ENCODE peak calls at places on chromosome 7, in nine cellular contexts. Y is left lung; M is lung; S is fibroblast of lung; E is CD8-positive, alpha-beta T cell; X is hepatocyte; P is heart right ventricle; R is left ventricle myocardium inferior; V is tibial artery. U is an unnamed sample. For H3K4me1 and H3K27me3, the result is how much of the 10 kb centered on the place peaks cover.

GRCh38 chr7:12584940-12585339 is 14.4 kb downstream of the SCIN start:
- DNase-seq in V (peak), Y (peak), E (no peak), S (no peak), X (no peak), M (no peak), P (no peak), R (no peak), U (no peak)

GRCh38 chr7:66681491-66682349 is 53.0 kb downstream of the KCTD7 start:
- DNase-seq in V (peak), S (peak), E (peak), M (peak), R (peak), Y (peak), X (peak), P (peak), U (peak)

GRCh38 chr7:116786791-116787443 is 75.5 kb upstream of the CAPZA2 start:
- DNase-seq in V (no peak), Y (no peak), R (no peak), S (peak), E (no peak), M (no peak), P (no peak), X (no peak), U (no peak)

GRCh38 chr7:33982425-33982786 is 77.1 kb downstream of the BMPER start:
- DNase-seq in E (no peak), P (no peak), V (no peak), S (peak), X (no peak), R (no peak), Y (no peak), M (no peak), U (no peak)

GRCh38 chr7:5270788-5271187 is 12.0 kb upstream of the SLC29A4 start:
- DNase-seq in Y (no peak), V (no peak), E (no peak), X (no peak), M (no peak), R (no peak), P (no peak), S (no peak), U (peak)

GRCh38 chr7:70193514-70193913 is 595.2 kb downstream of the AUTS2 start:
- DNase-seq in V (no peak), Y (no peak), R (no peak), S (peak), P (no peak), E (no peak), M (no peak), X (peak), U (peak)

GRCh38 chr7:33940503-33940902 is 35.2 kb downstream of the BMPER start:
- DNase-seq in P (no peak), E (no peak), M (no peak), S (peak), V (no peak), R (no peak), X (no peak), Y (no peak), U (no peak)

GRCh38 chr7:34163956-34164355 is 258.6 kb downstream of the BMPER start:
- DNase-seq in E (no peak), X (no peak), R (no peak), Y (no peak), V (no peak), S (no peak), M (no peak), P (no peak), U (no peak)

GRCh38 chr7:121181357-121181756 is 147.4 kb upstream of the WNT16 start:
- DNase-seq in S (no peak), E (no peak), P (no peak), R (no peak), M (no peak), X (no peak), V (no peak), Y (no peak), U (no peak)

GRCh38 chr7:29607259-29607658 is 43.6 kb downstream of the PRR15 start:
- DNase-seq in Y (no peak), X (no peak), R (no peak), M (no peak), P (no peak), V (no peak), S (no peak), E (no peak), U (no peak)

GRCh38 chr7:2529161-2530075 is 9.8 kb downstream of the LFNG start:
- DNase-seq in R (peak), M (peak), E (peak), X (no peak), S (peak), V (peak), Y (peak), P (peak), U (no peak)

GRCh38 chr7:2738110-2738509 is 50.1 kb downstream of the AMZ1 start:
- DNase-seq in E (no peak), M (no peak), S (peak), X (no peak), V (no peak), Y (no peak), R (no peak), P (no peak), U (no peak)

GRCh38 chr7:98867271-98867701 is 2.5 kb downstream of the TMEM130 start:
- DNase-seq in P (no peak), M (no peak), S (peak), V (no peak), Y (no peak), E (no peak), R (no peak), X (no peak), U (no peak)

GRCh38 chr7:1123721-1124120 is 35.8 kb downstream of the GPER1 start:
- DNase-seq in R (peak), M (no peak), S (peak), V (peak), X (peak), P (peak), E (no peak), Y (peak), U (peak)

GRCh38 chr7:70614237-70614984 is 517.5 kb upstream of the GALNT17 start:
- DNase-seq in M (peak), V (peak), P (peak), E (no peak), X (peak), S (peak), Y (no peak), R (peak), U (peak)

GRCh38 chr7:55189878-55190436 is 171.1 kb downstream of the EGFR start:
- DNase-seq in M (no peak), Y (no peak), X (no peak), E (peak), R (no peak), V (no peak), S (no peak), P (no peak), U (no peak)

GRCh38 chr7:34486371-34486770 is 171.6 kb upstream of the NPSR1 start:
- DNase-seq in R (no peak), V (no peak), P (no peak), S (no peak), X (no peak), Y (no peak), M (no peak), E (no peak), U (no peak)

GRCh38 chr7:7177044-7177517 is 5.3 kb upstream of the C1GALT1 start:
- DNase-seq in M (no peak), V (no peak), P (no peak), E (no peak), R (no peak), S (peak), X (peak), Y (no peak), U (no peak)

DNA sequence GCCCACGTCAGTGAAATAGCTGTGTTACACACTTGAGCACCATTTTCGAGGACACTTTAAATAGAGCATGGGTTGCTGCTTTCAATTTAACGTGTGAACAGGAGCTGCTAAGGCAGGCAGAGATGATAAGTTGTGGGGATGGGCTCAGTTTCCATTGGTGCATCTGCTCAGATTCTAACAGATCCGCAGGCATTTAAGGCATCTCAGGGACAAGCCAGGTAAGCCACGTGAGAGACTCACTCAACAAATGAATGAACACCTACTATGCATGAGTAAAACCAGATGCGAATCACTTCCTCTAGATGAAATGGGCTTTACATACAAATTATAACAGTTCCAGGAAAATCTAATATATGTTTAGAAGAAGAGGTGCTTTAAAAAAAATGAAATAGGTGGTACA is 34.6 kb downstream of the PLXNA4 start:
- DNase-seq in V (no peak), S (no peak), X (no peak), Y (no peak), P (no peak), R (no peak), E (no peak), M (no peak), U (no peak)
- H3K4me1 ChIP-seq in V (under half), S (under half), X (under half), Y (under half), P (under half), R (under half), E (under half), M (under half), U (under half)

DNA sequence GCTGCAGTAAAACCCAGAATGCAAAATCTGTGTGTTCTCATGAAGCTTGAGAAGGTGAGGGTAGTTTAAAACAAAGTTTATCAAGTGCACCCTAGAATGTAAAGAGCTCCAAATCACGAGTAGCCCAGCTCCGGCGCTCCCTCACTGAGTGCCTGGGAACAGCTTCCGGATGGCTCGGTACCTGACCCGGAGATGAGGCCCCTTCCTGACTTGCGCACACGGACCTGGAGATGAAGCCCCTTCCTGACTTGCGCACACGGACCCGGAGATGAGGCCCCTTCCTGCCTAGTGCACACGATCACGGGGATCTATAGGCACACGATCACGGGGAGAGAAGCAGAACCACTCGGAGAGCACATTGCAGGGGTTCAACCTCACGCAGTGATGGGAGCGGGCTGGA is 322.1 kb upstream of the RNF32 start:
- DNase-seq in S (no peak), Y (no peak), M (no peak), X (no peak), R (no peak), P (no peak), V (no peak), E (no peak), U (no peak)
- H3K4me3 ChIP-seq in S (no peak), Y (no peak), M (no peak), X (no peak), R (no peak), P (no peak), V (no peak), E (no peak), U (no peak)

DNA sequence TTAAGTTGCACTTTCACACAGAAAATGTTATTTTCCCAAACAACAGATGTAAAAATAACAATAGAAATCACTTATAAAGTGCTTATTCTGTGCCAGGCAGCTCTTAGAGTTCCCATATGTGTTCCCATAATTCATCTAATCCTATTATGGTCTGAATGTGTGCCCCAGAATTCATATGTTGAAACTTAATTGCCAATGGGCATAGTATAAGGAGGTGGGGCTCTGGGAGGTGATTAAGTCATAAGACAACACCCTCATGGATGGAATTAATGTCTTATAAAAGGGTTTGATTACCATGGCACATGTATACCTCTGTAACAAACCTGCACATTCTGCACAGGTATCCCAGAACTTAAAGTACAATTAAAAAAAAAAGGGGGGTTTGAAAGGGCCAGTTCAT is 92.7 kb downstream of the FZD1 start:
- DNase-seq in M (no peak), P (no peak), S (no peak), Y (no peak), V (no peak), R (no peak), X (no peak), E (no peak), U (no peak)
- H3K27me3 ChIP-seq in M (under half), P (under half), S (under half), Y (under half), V (under half), R (under half), X (under half), E (under half), U (under half)

GRCh38 chr7:100692578-100692961 is 1.5 kb downstream of the GIGYF1 start:
- DNase-seq in P (no peak), R (no peak), M (no peak), V (no peak), E (no peak), S (no peak), Y (no peak), X (no peak), U (no peak)
- H3K4me1 ChIP-seq in P (half or more), R (half or more), M (under half), V (half or more), E (half or more), S (under half), Y (under half), X (under half), U (under half)